ENCODE peak calls at places on chromosomes 6 and 20, in nine cellular contexts. D is naive thymus-derived CD4-positive, alpha-beta T cell; W is breast epithelium; X is fibroblast of the conjunctiva; P is Karpas-422; K is T-helper 17 cell; J is brain microvascular endothelial cell; V is GM04504; U is fibroblast of pulmonary artery. R is an unnamed sample.

GRCh38 chr6:150065083-150065482 is 3.8 kb downstream of the ULBP3 start:
- DNase-seq in D (no peak), W (no peak), X (no peak), P (no peak), K (no peak), J (no peak), V (no peak), U (no peak), R (no peak)

GRCh38 chr20:48567145-48567544 is 260.7 kb downstream of the PREX1 start:
- DNase-seq in D (no peak), W (no peak), X (no peak), P (no peak), K (no peak), J (no peak), V (no peak), U (no peak), R (no peak)

GRCh38 chr6:56724455-56724854 is 81.8 kb upstream of the DST start:
- DNase-seq in D (no peak), W (no peak), X (no peak), P (no peak), K (no peak), J (peak; percentile 78), V (no peak), U (peak; percentile 46), R (no peak)

GRCh38 chr6:90251295-90251992 is 45.2 kb downstream of the BACH2 start:
- DNase-seq in D (no peak), W (no peak), X (no peak), P (no peak), K (no peak), J (no peak), V (no peak), U (no peak), R (no peak)

GRCh38 chr6:43274916-43275597 is 23.0 kb upstream of the SLC22A7 start:
- DNase-seq in D (peak; percentile 16), W (no peak), X (no peak), P (no peak), K (no peak), J (no peak), V (no peak), U (no peak), R (no peak)

GRCh38 chr6:12844284-12845223 is 128.0 kb downstream of the PHACTR1 start:
- DNase-seq in D (no peak), W (no peak), X (no peak), P (no peak), K (no peak), J (peak; percentile 3), V (peak; percentile 13), U (peak; percentile 41), R (no peak)

GRCh38 chr6:7899046-7899888 is 11.3 kb downstream of the TXNDC5 start:
- DNase-seq in D (no peak), W (peak; percentile 14), X (no peak), P (no peak), K (no peak), J (no peak), V (no peak), U (no peak), R (no peak)

GRCh38 chr6:154410619-154411044 is 54.0 kb upstream of the IPCEF1 start:
- DNase-seq in D (no peak), W (no peak), X (peak; percentile 95), P (peak; percentile 50), K (no peak), J (peak; percentile 94), V (peak; percentile 95), U (peak; percentile 97), R (peak; percentile 23)

GRCh38 chr20:43658068-43658722 is 8.7 kb upstream of the MYBL2 start:
- DNase-seq in D (no peak), W (no peak), X (no peak), P (peak; percentile 50), K (no peak), J (no peak), V (no peak), U (peak; percentile 6), R (no peak)

R was measured in GOT3.